ENCODE peak calls at places on chromosomes 12 and 14, in nine cellular contexts. Q is ovary, A is right lobe of liver, S is stomach, J is endothelial cell of umbilical vein, E is lower leg skin, X is heart left ventricle, U is IMR-90, W is transverse colon. G is an unnamed sample.
A peak's percentile ranks its signal among the peaks of the same experiment; 100 is the strongest.

GRCh38 chr12:67025543-67026114 is 243.5 kb upstream of the CAND1 start:
- DNase-seq in A (no peak), E (no peak), X (no peak), S (peak; percentile 35), J (peak; percentile 44), U (no peak), W (peak; percentile 35), Q (no peak), G (peak; percentile 45)

GRCh38 chr12:95551913-95552516 is 739 bp upstream of the USP44 start:
- DNase-seq in A (no peak), W (no peak), U (no peak), J (no peak), S (no peak), Q (no peak), X (no peak), E (no peak), G (no peak)

GRCh38 chr12:94754653-94755052 is 104.3 kb upstream of the TMCC3 start:
- DNase-seq in U (no peak), W (no peak), S (no peak), E (no peak), A (no peak), Q (no peak), X (no peak), J (no peak), G (no peak)

GRCh38 chr14:78509516-78509915 is 339.3 kb downstream of the NRXN3 start:
- DNase-seq in S (no peak), J (no peak), X (no peak), A (no peak), E (no peak), Q (no peak), U (no peak), W (no peak), G (no peak)

GRCh38 chr14:59428581-59429012 is 36.6 kb downstream of the GPR135 start:
- DNase-seq in Q (no peak), A (no peak), W (no peak), E (no peak), U (peak; percentile 83), S (no peak), X (no peak), J (peak; percentile 53), G (no peak)

GRCh38 chr12:112916270-112916669 is 9.5 kb downstream of the OAS1 start:
- DNase-seq in A (peak; percentile 61), E (no peak), S (peak; percentile 56), J (peak; percentile 43), W (peak; percentile 35), X (peak; percentile 35), U (no peak), Q (peak; percentile 50), G (peak; percentile 48)

GRCh38 chr14:24900281-24900868 is 149.6 kb downstream of the STXBP6 start:
- DNase-seq in J (no peak), E (no peak), A (no peak), Q (no peak), U (peak; percentile 46), W (no peak), X (no peak), S (no peak), G (no peak)

GRCh38 chr14:100660498-100661339 is 66.0 kb upstream of the DLK1 start:
- DNase-seq in U (peak; percentile 86), S (no peak), E (no peak), Q (no peak), W (no peak), J (no peak), A (no peak), X (no peak), G (no peak)

GRCh38 chr14:71113376-71113775 is 206.1 kb downstream of the PCNX1 start:
- DNase-seq in U (peak; percentile 89), A (no peak), J (no peak), Q (no peak), E (no peak), X (no peak), S (no peak), W (no peak), G (no peak)

GRCh38 chr12:107340920-107341319 is 247.6 kb upstream of the CRY1 start:
- DNase-seq in A (no peak), S (no peak), U (no peak), X (no peak), E (no peak), J (no peak), Q (no peak), W (no peak), G (no peak)

GRCh38 chr12:110109037-110109836 is 14.9 kb upstream of the IFT81 start:
- DNase-seq in S (peak; percentile 77), X (peak; percentile 81), U (peak; percentile 99), E (peak; percentile 91), A (peak; percentile 75), J (peak; percentile 81), W (peak; percentile 61), Q (peak; percentile 86), G (peak; percentile 77)

GRCh38 chr12:108379761-108380160 is 40.6 kb upstream of the CMKLR1 start:
- DNase-seq in E (no peak), A (no peak), U (no peak), S (no peak), Q (no peak), X (no peak), J (no peak), W (no peak), G (no peak)

GRCh38 chr12:19199322-19199721 is 69.8 kb downstream of the PLEKHA5 start:
- DNase-seq in X (no peak), Q (no peak), A (no peak), S (no peak), J (no peak), U (no peak), E (no peak), W (no peak), G (no peak)

GRCh38 chr14:99262977-99263448 is 9.0 kb downstream of the BCL11B start:
- DNase-seq in W (no peak), X (no peak), S (no peak), J (no peak), Q (no peak), E (no peak), A (no peak), U (no peak), G (no peak)

GRCh38 chr12:7092229-7092985 is at the start of gene C1R:
- DNase-seq in S (peak; percentile 77), J (peak; percentile 67), W (peak; percentile 79), U (peak; percentile 92), Q (peak; percentile 92), E (peak; percentile 76), X (peak; percentile 80), A (peak; percentile 86), G (peak; percentile 77)
- TF ChIP-seq POLR2A in S (no peak), J (no peak), W (peak; percentile 58), U (no peak), Q (peak; percentile 84), E (no peak), X (no peak), A (peak; percentile 58), G (peak; percentile 36)

GRCh38 chr12:74539765-74540526 is 2.3 kb downstream of the ATXN7L3B start:
- DNase-seq in J (no peak), X (no peak), U (no peak), Q (no peak), W (no peak), E (no peak), S (no peak), A (no peak), G (no peak)

GRCh38 chr12:74539261-74539660 is 1.6 kb downstream of the ATXN7L3B start:
- DNase-seq in A (no peak), S (no peak), J (no peak), Q (no peak), W (no peak), X (no peak), E (no peak), U (no peak), G (no peak)

GRCh38 chr12:74537707-74538385 is at the start of gene ATXN7L3B:
- DNase-seq in W (peak; percentile 95), Q (peak; percentile 93), S (peak; percentile 94), E (peak; percentile 89), A (peak; percentile 95), X (peak; percentile 96), J (peak; percentile 96), U (peak; percentile 93), G (peak; percentile 92)

GRCh38 chr12:74537126-74537706 is 419 bp upstream of the ATXN7L3B start:
- DNase-seq in J (no peak), S (no peak), E (no peak), A (no peak), Q (no peak), U (peak; percentile 69), X (no peak), W (no peak), G (no peak)

GRCh38 chr12:74538491-74539258 is 1.0 kb downstream of the ATXN7L3B start:
- DNase-seq in S (no peak), U (no peak), W (no peak), X (no peak), Q (no peak), E (no peak), J (peak; percentile 20), A (no peak), G (no peak)
- TF ChIP-seq POLR2A in S (no peak), U (no peak), W (no peak), X (no peak), Q (no peak), E (no peak), J (no peak), A (no peak), G (no peak)

DNA sequence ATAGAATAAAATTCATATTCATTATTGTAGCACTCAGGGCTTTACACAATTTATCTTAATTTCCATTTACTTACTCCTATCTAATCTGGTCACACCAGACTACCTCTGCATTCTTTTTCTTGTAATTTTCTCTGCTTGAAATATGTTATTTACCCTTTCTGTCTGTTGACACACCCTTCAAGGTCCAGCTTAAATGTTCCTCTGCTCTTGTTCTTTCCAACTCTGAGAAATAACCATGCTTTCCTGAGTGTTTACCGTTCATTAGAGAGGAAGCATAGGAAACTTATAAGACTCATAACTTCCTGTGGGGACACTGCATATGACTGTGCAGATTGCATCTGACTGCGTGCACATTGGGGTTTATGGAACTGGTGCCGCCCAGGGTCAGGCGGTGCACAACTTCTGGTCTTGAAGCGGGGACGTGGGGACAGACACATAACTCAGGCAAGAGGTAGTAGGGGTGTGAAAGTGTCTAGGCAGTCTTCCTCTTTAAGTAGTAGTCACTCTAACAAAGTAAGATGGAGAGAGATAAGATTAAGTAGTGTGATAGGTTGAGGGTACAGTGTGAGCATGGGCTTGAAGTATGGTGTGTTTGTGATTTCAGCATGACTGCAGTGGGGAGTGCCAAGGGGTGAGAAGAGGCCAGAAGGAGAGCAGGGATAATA is 42.6 kb upstream of the FOXJ2 start:
- DNase-seq in S (peak; percentile 29), A (peak; percentile 53), W (peak; percentile 21), J (peak; percentile 73), X (peak; percentile 41), Q (no peak), E (peak; percentile 71), U (peak; percentile 12), G (peak; percentile 13)
- TF ChIP-seq POLR2A in S (no peak), A (no peak), W (peak; percentile 20), J (no peak), X (no peak), Q (no peak), E (no peak), U (no peak), G (no peak)

DNA sequence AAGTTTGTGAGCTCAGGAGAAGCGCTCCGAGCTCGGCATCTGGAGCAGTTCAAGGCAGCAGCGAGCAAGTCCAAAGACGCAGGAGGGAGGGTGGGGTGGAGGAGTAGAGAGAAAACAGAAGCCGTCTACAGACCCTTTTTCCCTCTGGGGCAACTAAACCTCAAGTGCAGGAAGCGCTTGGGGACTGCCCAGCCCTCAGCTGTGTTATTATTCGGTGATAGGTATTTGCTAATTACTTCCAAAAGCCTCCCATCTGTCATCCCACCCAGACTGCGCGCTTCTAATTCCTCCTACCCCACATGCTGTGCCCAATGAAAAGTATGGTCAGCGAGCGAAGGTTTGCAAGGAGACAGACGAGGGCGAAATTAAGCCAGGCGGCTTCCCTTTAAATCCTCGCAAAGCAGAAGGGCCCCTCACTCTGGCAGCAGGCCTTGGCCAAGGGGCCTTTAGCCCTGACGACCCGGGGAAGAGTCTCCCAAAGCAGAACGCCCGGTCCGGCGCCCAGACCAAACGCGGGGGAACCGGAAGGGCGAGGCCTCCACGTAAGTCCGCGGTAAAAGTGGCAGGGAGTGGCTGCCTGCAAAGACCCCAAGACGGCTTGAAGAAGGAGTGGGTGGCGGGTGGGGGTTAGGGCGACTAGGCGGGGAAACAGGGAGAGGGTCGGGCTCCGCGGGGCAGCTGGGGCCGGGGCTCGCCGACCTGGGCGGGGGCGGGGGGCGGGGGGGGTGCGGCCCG is 502 bp upstream of the CD9 start:
- DNase-seq in S (no peak), E (no peak), J (peak; percentile 70), A (no peak), U (no peak), X (peak; percentile 59), W (peak; percentile 76), Q (peak; percentile 63), G (peak; percentile 39)
- TF ChIP-seq POLR2A in S (no peak), E (no peak), J (peak; percentile 67), A (no peak), U (no peak), X (no peak), W (no peak), Q (no peak), G (no peak)